ENCODE peak calls at places on chromosomes 4 and X, in eight cellular contexts. K is AG09319, N is fibroblast of mammary gland, T is tibial nerve, U is anterior cingulate cortex, S is A549, I is NCI-H2029 treated with DMSO at 0.1 percent for 48 hours, W is hypothalamus. F is an unnamed sample.

GRCh38 chr4:151226004-151226932 is 50.7 kb upstream of the PRSS48 start:
- DNase-seq in K (peak), N (peak), T (no peak), U (no peak), S (no peak), I (no peak), W (no peak), F (no peak)

GRCh38 chr4:89558147-89558546 is 250.5 kb upstream of the GPRIN3 start:
- DNase-seq in K (no peak), N (peak), T (no peak), U (no peak), S (peak), I (no peak), W (no peak), F (no peak)

GRCh38 chr4:156976147-156976546 is 4.5 kb upstream of the PDGFC start:
- DNase-seq in K (no peak), N (peak), T (no peak), U (no peak), S (no peak), I (no peak), W (no peak), F (no peak)

GRCh38 chr4:127143460-127144190 is 489.1 kb upstream of the INTU start:
- DNase-seq in K (no peak), N (peak), T (no peak), U (no peak), S (no peak), I (no peak), W (no peak), F (peak)

GRCh38 chr4:85790582-85790981 is 315.6 kb downstream of the ARHGAP24 start:
- DNase-seq in K (no peak), N (peak), T (no peak), U (no peak), S (no peak), I (no peak), W (no peak), F (no peak)

GRCh38 chrX:72048515-72049455 is 82.9 kb downstream of the RTL5 start:
- DNase-seq in K (no peak), N (no peak), T (no peak), U (no peak), S (peak), I (no peak), W (no peak), F (no peak)

GRCh38 chrX:22424141-22424915 is 151.6 kb downstream of the CBLL2 start:
- DNase-seq in K (no peak), N (no peak), T (no peak), U (no peak), S (no peak), I (no peak), W (no peak), F (no peak)

GRCh38 chr4:26197018-26197779 is 123.6 kb upstream of the RBPJ start:
- DNase-seq in K (peak), N (peak), T (no peak), U (no peak), S (peak), I (no peak), W (no peak), F (no peak)

GRCh38 chr4:174538123-174538875 is 16.0 kb upstream of the HPGD start:
- DNase-seq in K (no peak), N (peak), T (no peak), U (no peak), S (peak), I (no peak), W (no peak), F (no peak)

GRCh38 chr4:4446434-4446833 is 59.5 kb downstream of the NSG1 start:
- DNase-seq in K (no peak), N (no peak), T (no peak), U (no peak), S (no peak), I (no peak), W (no peak), F (no peak)

GRCh38 chrX:129779747-129780146 is at the start of gene SASH3:
- DNase-seq in K (no peak), N (no peak), T (peak), U (no peak), S (no peak), I (no peak), W (peak), F (no peak)

F was measured in DMS79.